ENCODE peak calls at places on chromosome 16, in eight cellular contexts. X is cardiac muscle cell; W is stimulated activated CD4-positive, alpha-beta T cell treated with anti-CD3 and anti-CD28 coated beads, Interleukin-1b, Interleukin-23, amount 100 ng/mL, for 4 hours; G is cardiac fibroblast; P is CMK; F is fibroblast of the conjunctiva; A is colonic mucosa; N is AG04450. J is an unnamed sample.
A peak's percentile ranks its signal among the peaks of the same experiment; 100 is the strongest.

GRCh38 chr16:88387941-88388627 is 5.3 kb downstream of the ZNF469 start:
- DNase-seq in X (no peak), W (no peak), G (peak; percentile 29), P (no peak), F (no peak), A (peak; percentile 84), N (no peak), J (peak; percentile 87)

GRCh38 chr16:11168386-11169065 is 87.5 kb downstream of the SOCS1 start:
- DNase-seq in X (no peak), W (no peak), G (peak; percentile 10), P (no peak), F (no peak), A (no peak), N (no peak), J (no peak)

GRCh38 chr16:4615389-4616046 is 830 bp upstream of the UBALD1 start:
- DNase-seq in X (no peak), W (no peak), G (no peak), P (no peak), F (no peak), A (peak; percentile 50), N (no peak), J (no peak)

GRCh38 chr16:66717112-66717675 is 20.7 kb upstream of the CMTM4 start:
- DNase-seq in X (no peak), W (no peak), G (peak; percentile 65), P (peak; percentile 42), F (no peak), A (peak; percentile 60), N (peak; percentile 45), J (peak; percentile 14)

GRCh38 chr16:70692481-70693203 is 6.8 kb upstream of the MTSS2 start:
- DNase-seq in X (no peak), W (no peak), G (no peak), P (no peak), F (no peak), A (no peak), N (no peak), J (no peak)

GRCh38 chr16:69311533-69312388 is 611 bp downstream of the VPS4A start:
- DNase-seq in X (peak; percentile 52), W (peak; percentile 32), G (peak; percentile 24), P (peak; percentile 31), F (no peak), A (peak; percentile 53), N (no peak), J (no peak)

GRCh38 chr16:14486520-14487303 is 143.3 kb downstream of the PARN start:
- DNase-seq in X (peak; percentile 75), W (no peak), G (peak; percentile 96), P (peak; percentile 64), F (peak; percentile 91), A (peak; percentile 88), N (peak; percentile 86), J (peak; percentile 91)

GRCh38 chr16:2482181-2483107 is 7.5 kb downstream of the TBC1D24 start:
- DNase-seq in X (no peak), W (no peak), G (peak; percentile 69), P (no peak), F (peak; percentile 48), A (no peak), N (no peak), J (peak; percentile 50)

GRCh38 chr16:85735225-85735722 is 15.6 kb downstream of the C16orf74 start:
- DNase-seq in X (no peak), W (no peak), G (no peak), P (no peak), F (no peak), A (no peak), N (no peak), J (no peak)

GRCh38 chr16:72198021-72198420 is 26.1 kb upstream of the PMFBP1 start:
- DNase-seq in X (no peak), W (no peak), G (peak; percentile 93), P (no peak), F (peak; percentile 92), A (no peak), N (peak; percentile 65), J (peak; percentile 37)

GRCh38 chr16:30028438-30029093 is 2.5 kb downstream of the TLCD3B start:
- DNase-seq in X (peak; percentile 85), W (no peak), G (no peak), P (no peak), F (no peak), A (no peak), N (no peak), J (no peak)